ENCODE peak calls at places on chromosomes 1 and 21, in ten cellular contexts. F is stimulated activated CD4-positive, alpha-beta T cell treated with anti-CD3 and anti-CD28 coated beads, Interleukin-1b, Interleukin-23, amount 100 ng/mL, for 48 hours; U is Daoy; T is activated CD4-positive, alpha-beta T cell treated with anti-CD3 and anti-CD28 coated beads for 36 hours; M is caudate nucleus; R is globus pallidus; N is PC-3; P is astrocyte of the hippocampus; C is stimulated activated naive CD4-positive, alpha-beta T cell; K is NCI-H1694 treated with DMSO at 0.1 percent for 48 hours. B is an unnamed sample.

GRCh38 chr1:228956864-228957263 is 221.6 kb downstream of the RHOU start:
- DNase-seq in F (no peak), U (no peak), T (no peak), M (no peak), R (no peak), N (no peak), P (no peak), C (no peak), K (no peak), B (no peak)

GRCh38 chr1:203682401-203683383 is 56.1 kb downstream of the ATP2B4 start:
- DNase-seq in F (peak), U (no peak), T (peak), M (no peak), R (no peak), N (no peak), P (no peak), C (peak), K (no peak), B (peak)

GRCh38 chr1:13816016-13816760 is 116.2 kb downstream of the PRDM2 start:
- DNase-seq in F (no peak), U (no peak), T (no peak), M (no peak), R (no peak), N (no peak), P (no peak), C (no peak), K (no peak), B (no peak)

GRCh38 chr1:155961937-155962336 is 16.4 kb downstream of the ARHGEF2 start:
- DNase-seq in F (no peak), U (peak), T (peak), M (peak), R (no peak), N (peak), P (peak), C (no peak), K (no peak), B (no peak)

GRCh38 chr1:24641646-24642151 is 1.4 kb upstream of the SRRM1 start:
- DNase-seq in F (peak), U (peak), T (peak), M (peak), R (peak), N (no peak), P (peak), C (no peak), K (no peak), B (peak)

GRCh38 chr1:168786476-168787330 is 57.7 kb upstream of the DPT start:
- DNase-seq in F (no peak), U (no peak), T (no peak), M (no peak), R (no peak), N (no peak), P (peak), C (no peak), K (no peak), B (no peak)

GRCh38 chr1:198623920-198624647 is 14.8 kb upstream of the PTPRC start:
- DNase-seq in F (no peak), U (no peak), T (no peak), M (no peak), R (no peak), N (peak), P (peak), C (no peak), K (no peak), B (no peak)

GRCh38 chr1:245971711-245972085 is 535.4 kb downstream of the SMYD3 start:
- DNase-seq in F (no peak), U (no peak), T (no peak), M (no peak), R (no peak), N (no peak), P (peak), C (no peak), K (no peak), B (no peak)

GRCh38 chr1:66003690-66004089 is 211.0 kb downstream of the PDE4B start:
- DNase-seq in F (no peak), U (no peak), T (no peak), M (no peak), R (no peak), N (no peak), P (no peak), C (no peak), K (no peak), B (no peak)

GRCh38 chr1:24619376-24619775 is 23.7 kb upstream of the SRRM1 start:
- DNase-seq in F (no peak), U (no peak), T (no peak), M (peak), R (peak), N (no peak), P (peak), C (no peak), K (no peak), B (no peak)

GRCh38 chr1:12435639-12436344 is 182.2 kb downstream of the DHRS3 start:
- DNase-seq in F (peak), U (peak), T (peak), M (no peak), R (no peak), N (peak), P (peak), C (no peak), K (no peak), B (no peak)

GRCh38 chr1:221097479-221098281 is 218.4 kb downstream of the HLX start:
- DNase-seq in F (no peak), U (peak), T (no peak), M (no peak), R (no peak), N (peak), P (peak), C (no peak), K (no peak), B (no peak)

GRCh38 chr21:39051561-39051949 is 131.7 kb downstream of the PSMG1 start:
- DNase-seq in F (no peak), U (peak), T (no peak), M (no peak), R (no peak), N (peak), P (no peak), C (no peak), K (no peak), B (no peak)

GRCh38 chr1:109493805-109494539 is at the start of gene CYB561D1:
- DNase-seq in F (peak), U (peak), T (peak), M (peak), R (peak), N (peak), P (peak), C (peak), K (peak), B (peak)

GRCh38 chr1:5223266-5223665 is 568.9 kb downstream of the AJAP1 start:
- DNase-seq in F (no peak), U (no peak), T (no peak), M (no peak), R (peak), N (no peak), P (no peak), C (no peak), K (no peak), B (no peak)

GRCh38 chr1:47178665-47179022 is 11.2 kb downstream of the PDZK1IP1 start:
- DNase-seq in F (no peak), U (no peak), T (no peak), M (no peak), R (no peak), N (no peak), P (no peak), C (no peak), K (no peak), B (no peak)

GRCh38 chr1:115811140-115811828 is 29.6 kb downstream of the NHLH2 start:
- DNase-seq in F (no peak), U (no peak), T (no peak), M (no peak), R (no peak), N (peak), P (no peak), C (no peak), K (no peak), B (no peak)

GRCh38 chr1:44296067-44296466 is 59.0 kb downstream of the ERI3 start:
- DNase-seq in F (no peak), U (no peak), T (no peak), M (no peak), R (no peak), N (no peak), P (no peak), C (no peak), K (no peak), B (no peak)

GRCh38 chr1:214270097-214270635 is 10.8 kb upstream of the SMYD2 start:
- DNase-seq in F (no peak), U (no peak), T (no peak), M (no peak), R (no peak), N (no peak), P (no peak), C (no peak), K (no peak), B (no peak)

GRCh38 chr1:25643962-25644361 is 27.4 kb downstream of the MAN1C1 start:
- DNase-seq in F (no peak), U (no peak), T (no peak), M (no peak), R (no peak), N (no peak), P (no peak), C (no peak), K (no peak), B (no peak)

GRCh38 chr1:230994860-230995259 is 16.0 kb downstream of the ARV1 start:
- DNase-seq in F (no peak), U (no peak), T (no peak), M (no peak), R (no peak), N (no peak), P (no peak), C (no peak), K (no peak), B (no peak)

GRCh38 chr1:6770727-6771567 is 14.3 kb upstream of the CAMTA1 start:
- DNase-seq in F (no peak), U (peak), T (no peak), M (no peak), R (no peak), N (peak), P (peak), C (no peak), K (no peak), B (no peak)

GRCh38 chr1:90012305-90012704 is 17.4 kb downstream of the ZNF326 start:
- DNase-seq in F (no peak), U (no peak), T (no peak), M (no peak), R (no peak), N (peak), P (no peak), C (no peak), K (no peak), B (no peak)

B was measured in effector CD8-positive, alpha-beta T cell.